ENCODE peak calls at places on chromosome 6, in seven cellular contexts. S is kidney tubule cell, D is cardiac muscle cell, E is activated B cell treated with CpG ODN at 0.5 μM for 24 hours, N is lung microvascular endothelial cell, Y is NCI-H2029 treated with DMSO at 0.1 percent for 48 hours, P is erythroblast. Z is an unnamed sample.

GRCh38 chr6:134398453-134398852 is 80.5 kb upstream of the SGK1 start:
- DNase-seq in S (peak), D (no peak), E (no peak), N (peak), Y (no peak), P (no peak), Z (no peak)

GRCh38 chr6:41467106-41467505 is 79.1 kb upstream of the FOXP4 start:
- DNase-seq in S (no peak), D (no peak), E (no peak), N (no peak), Y (no peak), P (no peak), Z (no peak)

GRCh38 chr6:5468586-5468985 is 207.3 kb downstream of the FARS2 start:
- DNase-seq in S (no peak), D (no peak), E (no peak), N (peak), Y (no peak), P (no peak), Z (no peak)

GRCh38 chr6:157764346-157765068 is 58.5 kb upstream of the SNX9 start:
- DNase-seq in S (peak), D (peak), E (peak), N (peak), Y (no peak), P (peak), Z (peak)

GRCh38 chr6:9140861-9141534 is 705.7 kb upstream of the SLC35B3 start:
- DNase-seq in S (no peak), D (no peak), E (no peak), N (no peak), Y (peak), P (no peak), Z (no peak)

GRCh38 chr6:166770216-166771116 is 143.4 kb upstream of the RPS6KA2 start:
- DNase-seq in S (no peak), D (no peak), E (no peak), N (peak), Y (no peak), P (no peak), Z (no peak)

GRCh38 chr6:26199773-26200728 is 112.8 kb downstream of the HFE start:
- DNase-seq in S (peak), D (no peak), E (no peak), N (peak), Y (no peak), P (peak), Z (no peak)

GRCh38 chr6:150336299-150336698 is 32.5 kb upstream of the IYD start:
- DNase-seq in S (peak), D (no peak), E (no peak), N (peak), Y (no peak), P (no peak), Z (no peak)

GRCh38 chr6:161033667-161034066 is 42.1 kb downstream of the MAP3K4 start:
- DNase-seq in S (no peak), D (peak), E (no peak), N (no peak), Y (no peak), P (no peak), Z (no peak)

GRCh38 chr6:43624786-43625288 is 4.2 kb downstream of the GTPBP2 start:
- DNase-seq in S (no peak), D (no peak), E (no peak), N (no peak), Y (no peak), P (no peak), Z (no peak)

GRCh38 chr6:291148-291696 is 1.1 kb upstream of the DUSP22 start:
- DNase-seq in S (peak), D (no peak), E (no peak), N (no peak), Y (no peak), P (no peak), Z (no peak)

GRCh38 chr6:27679968-27680694 is 207.2 kb upstream of the ZNF184 start:
- DNase-seq in S (no peak), D (no peak), E (no peak), N (no peak), Y (no peak), P (no peak), Z (no peak)

GRCh38 chr6:25130518-25130917 is 148.7 kb upstream of the CARMIL1 start:
- DNase-seq in S (no peak), D (no peak), E (no peak), N (no peak), Y (no peak), P (no peak), Z (no peak)

GRCh38 chr6:56101141-56101553 is 146.2 kb downstream of the COL21A1 start:
- DNase-seq in S (peak), D (no peak), E (no peak), N (peak), Y (no peak), P (no peak), Z (no peak)

GRCh38 chr6:112027942-112028674 is 25.8 kb upstream of the CCN6 start:
- DNase-seq in S (no peak), D (no peak), E (no peak), N (no peak), Y (no peak), P (no peak), Z (no peak)